ENCODE peak calls at places on chromosomes 16 and 17, in four cellular contexts. C, W, K and F are unnamed samples.
A peak's percentile ranks its signal among the peaks of the same experiment; 100 is the strongest.

GRCh38 chr17:74519951-74520553 is 11.2 kb downstream of the CD300LB start:
- DNase-seq in W (no peak), C (peak; percentile 73), K (no peak), F (peak; percentile 57)

GRCh38 chr16:86343111-86343642 is 167.2 kb upstream of the FOXF1 start:
- DNase-seq in K (no peak), C (peak; percentile 42), W (no peak), F (peak; percentile 68)

GRCh38 chr16:80604600-80605355 is 64.0 kb downstream of the DYNLRB2 start:
- DNase-seq in C (no peak), K (no peak), W (no peak), F (no peak)

GRCh38 chr17:27756467-27757371 is 43.6 kb downstream of the NOS2 start:
- DNase-seq in K (peak; percentile 50), C (no peak), W (peak; percentile 24), F (no peak)

GRCh38 chr17:12485361-12485911 is 180.3 kb upstream of the MYOCD start:
- DNase-seq in W (no peak), C (no peak), K (no peak), F (no peak)

GRCh38 chr16:46629331-46629843 is 8.2 kb upstream of the SHCBP1 start:
- DNase-seq in K (no peak), C (no peak), W (no peak), F (no peak)

GRCh38 chr16:57284206-57284951 is at the start of gene PLLP:
- DNase-seq in C (no peak), W (peak; percentile 31), K (no peak), F (no peak)

GRCh38 chr17:34370997-34371395 is 8.0 kb upstream of the CCL1 start:
- DNase-seq in K (no peak), W (no peak), C (no peak), F (no peak)

GRCh38 chr16:3938471-3938842 is 57.9 kb upstream of the CREBBP start:
- DNase-seq in C (no peak), K (no peak), W (no peak), F (no peak)

GRCh38 chr16:53372942-53373871 is 61.1 kb upstream of the RBL2 start:
- DNase-seq in K (peak; percentile 85), W (peak; percentile 64), C (peak; percentile 81), F (no peak)

GRCh38 chr17:66002063-66002585 is 189.8 kb downstream of the CEP112 start:
- DNase-seq in K (no peak), C (no peak), W (no peak), F (no peak)

GRCh38 chr16:73713817-73714495 is 582.7 kb upstream of the PSMD7 start:
- DNase-seq in W (no peak), C (no peak), K (no peak), F (no peak)

GRCh38 chr17:42388381-42389134 is at the start of gene STAT3:
- DNase-seq in K (peak; percentile 100), W (peak; percentile 100), C (peak; percentile 100), F (peak; percentile 100)

GRCh38 chr17:58536541-58536940 is 22.1 kb upstream of the MTMR4 start:
- DNase-seq in C (no peak), K (no peak), W (no peak), F (no peak)

DNA sequence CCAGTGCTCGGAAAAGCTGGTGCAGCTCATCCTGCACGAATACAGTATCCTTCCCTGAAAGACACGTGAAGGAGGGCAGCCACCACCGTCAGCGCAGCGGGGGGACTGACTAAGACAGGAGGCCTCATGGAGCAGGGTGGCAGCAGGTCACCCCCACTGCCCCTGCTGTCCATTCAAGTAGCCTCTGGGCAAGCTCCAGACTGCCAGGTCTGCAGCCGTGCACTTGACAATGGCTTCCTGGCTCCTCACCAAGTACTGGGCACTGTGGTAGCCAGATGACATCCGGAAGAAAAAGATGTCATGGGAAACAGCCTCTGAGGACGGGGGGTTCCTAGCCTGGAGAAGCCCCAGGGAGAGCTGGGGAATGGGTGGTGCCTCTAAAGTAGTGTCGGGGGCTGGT is 7.9 kb upstream of the MYO15A start:
- DNase-seq in C (no peak), W (no peak), K (no peak), F (no peak)
- H3K27ac ChIP-seq in C (no peak overlapping the region), W (no peak overlapping the region), K (no peak overlapping the region), F (no peak overlapping the region)

DNA sequence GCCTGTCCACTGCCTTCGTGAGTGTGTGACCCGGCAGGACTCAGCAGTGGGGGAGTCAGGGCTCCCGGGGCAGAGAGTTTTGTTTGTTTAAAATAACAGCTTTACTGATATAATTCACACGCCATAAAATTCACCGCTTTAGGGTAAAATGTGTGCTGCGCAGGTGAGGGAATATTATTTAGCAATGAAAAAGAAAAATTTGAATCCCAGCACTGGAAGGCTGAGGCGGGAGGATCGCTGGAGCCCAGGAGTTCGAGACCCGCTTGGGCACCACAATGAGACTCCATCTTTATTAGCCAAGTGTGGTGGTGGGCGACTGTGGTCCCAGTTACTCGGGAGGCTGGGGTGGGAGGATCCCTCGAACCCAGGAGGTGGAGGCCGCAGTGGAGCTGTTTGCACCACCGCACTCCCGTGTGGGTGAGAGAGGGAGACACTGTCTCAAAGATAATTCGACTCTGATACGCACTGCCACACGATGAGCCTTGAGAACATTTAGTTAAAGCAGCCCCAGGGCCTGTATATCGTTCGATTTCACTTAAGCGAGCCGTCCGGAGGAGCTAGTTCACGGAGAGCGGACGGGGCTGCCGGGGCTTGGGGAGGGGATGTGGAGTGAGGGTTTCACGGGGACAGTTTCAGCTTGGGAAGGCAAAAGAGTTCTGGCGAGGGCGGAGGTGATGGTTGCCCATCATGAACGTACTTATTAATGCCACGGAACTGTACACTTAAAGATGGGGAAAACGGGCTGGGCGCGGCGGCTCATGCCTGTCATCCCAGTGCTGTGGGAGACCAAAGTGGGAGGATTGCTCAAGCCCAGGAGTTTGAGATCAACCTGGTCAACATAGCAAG is 10.2 kb downstream of the TELO2 start:
- DNase-seq in W (no peak), K (no peak), C (no peak), F (no peak)
- H3K36me3 ChIP-seq in W (peaks cover 41% of the 10 kb centered on the region), K (peaks cover 65% of the 10 kb centered on the region), C (no peaks in the 10 kb centered on the region), F (peaks cover 68% of the 10 kb centered on the region)

DNA sequence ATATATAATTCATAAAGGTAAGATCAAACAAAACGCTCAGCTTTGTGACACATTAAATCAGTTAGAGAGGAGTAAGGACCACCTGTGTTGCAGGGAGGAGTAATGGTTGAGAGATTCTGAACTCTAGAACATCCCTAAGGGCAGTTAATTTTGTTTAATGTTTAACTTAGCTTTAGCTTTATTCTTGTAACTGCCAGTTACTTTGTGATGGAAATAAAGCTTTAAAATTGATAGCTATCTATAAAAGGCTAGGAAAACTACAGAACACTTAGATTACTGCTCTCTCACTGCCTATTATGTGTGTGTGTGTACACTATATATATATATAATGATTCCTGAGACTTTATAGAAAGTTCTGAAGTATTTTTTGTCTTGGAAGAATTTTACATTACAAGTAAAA is 37.8 kb downstream of the PTRH2 start:
- DNase-seq in W (no peak), K (no peak), C (no peak), F (no peak)
- H3K4me1 ChIP-seq in W (no peaks in the 10 kb centered on the region), K (no peaks in the 10 kb centered on the region), C (peaks cover 17% of the 10 kb centered on the region), F (peaks cover 10% of the 10 kb centered on the region)

GRCh38 chr17:64778367-64779290 is 116.5 kb upstream of the SMURF2 start:
- DNase-seq in W (no peak), C (no peak), K (no peak), F (no peak)
- H3K27ac ChIP-seq in W (no peak overlapping the region), C (peak overlapping the region; percentile 59), K (no peak overlapping the region), F (no peak overlapping the region)

DNA sequence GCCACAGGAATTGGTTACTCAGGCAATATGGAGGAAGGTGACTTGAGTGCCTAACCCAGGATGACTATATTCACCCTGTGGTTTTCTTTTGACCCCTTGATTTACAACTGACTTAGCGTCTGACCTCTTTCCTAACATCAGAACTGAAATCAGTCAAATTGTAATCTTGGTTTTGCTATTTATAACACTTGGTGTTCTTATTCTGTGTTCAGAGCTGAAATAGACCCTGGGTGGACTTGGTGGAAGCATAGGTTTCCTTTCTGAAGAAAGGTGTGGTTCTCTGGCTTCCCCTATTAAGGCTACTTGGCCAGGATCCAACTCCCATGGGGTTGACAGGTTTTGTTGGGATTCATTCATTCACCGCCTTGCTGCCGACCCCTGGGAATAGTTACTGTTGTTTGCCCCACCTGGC is 80.8 kb downstream of the CLEC16A start:
- DNase-seq in C (no peak), W (no peak), K (no peak), F (no peak)
- H3K36me3 ChIP-seq in C (no peaks in the 10 kb centered on the region), W (peaks cover 43% of the 10 kb centered on the region), K (peaks cover 19% of the 10 kb centered on the region), F (peaks cover 59% of the 10 kb centered on the region)

GRCh38 chr16:1610841-1611653 is 825 bp downstream of the IFT140 start:
- DNase-seq in C (no peak), W (peak; percentile 9), K (no peak), F (no peak)

GRCh38 chr16:1612320-1613111 is at the start of gene CRAMP1:
- DNase-seq in C (peak; percentile 36), W (peak; percentile 5), K (no peak), F (no peak)

GRCh38 chr16:1614226-1615102 is 2.3 kb downstream of the CRAMP1 start:
- DNase-seq in K (no peak), W (no peak), C (no peak), F (no peak)

GRCh38 chr16:1613728-1614225 is 1.6 kb downstream of the CRAMP1 start:
- DNase-seq in C (no peak), K (no peak), W (no peak), F (peak; percentile 64)

GRCh38 chr16:1613240-1613639 is 1.1 kb downstream of the CRAMP1 start:
- DNase-seq in W (no peak), C (no peak), K (no peak), F (no peak)
- H3K4me1 ChIP-seq in W (peaks cover 15% of the 10 kb centered on the region), C (peaks cover 15% of the 10 kb centered on the region), K (peaks cover 23% of the 10 kb centered on the region), F (no peaks in the 10 kb centered on the region)

GRCh38 chr17:61519754-61520440 is 67.7 kb downstream of the TBX4 start:
- DNase-seq in K (no peak), W (no peak), C (no peak), F (no peak)

GRCh38 chr17:61514491-61514890 is 62.3 kb downstream of the TBX4 start:
- DNase-seq in W (no peak), K (no peak), C (no peak), F (no peak)

GRCh38 chr17:61519139-61519538 is 66.9 kb downstream of the TBX4 start:
- DNase-seq in C (no peak), W (no peak), K (no peak), F (no peak)

GRCh38 chr17:61517843-61518606 is 65.8 kb downstream of the TBX4 start:
- DNase-seq in K (no peak), C (no peak), W (no peak), F (no peak)

GRCh38 chr17:61517265-61517664 is 65.0 kb downstream of the TBX4 start:
- DNase-seq in C (no peak), K (no peak), W (no peak), F (no peak)
- H3K27ac ChIP-seq in C (no peak overlapping the region), K (no peak overlapping the region), W (no peak overlapping the region), F (no peak overlapping the region)

DNA sequence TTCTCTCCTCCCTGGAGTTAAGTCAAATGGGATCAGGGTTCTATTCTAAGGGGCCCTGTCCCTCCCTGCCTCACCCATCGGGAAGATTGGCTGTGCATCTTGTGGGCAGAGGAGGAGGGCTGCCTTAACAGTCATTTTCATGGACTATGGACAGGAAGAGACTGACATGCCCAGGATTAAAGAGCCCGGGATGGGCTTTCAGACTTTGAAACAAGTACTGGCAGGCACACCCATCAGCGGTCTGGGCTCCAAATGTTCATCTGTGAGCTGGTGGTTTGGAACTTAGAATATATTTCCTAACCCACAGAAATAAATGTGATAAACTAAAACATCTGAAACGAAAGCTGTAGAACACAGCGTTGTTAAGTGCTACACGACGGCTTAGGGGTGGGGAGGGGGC is 6.5 kb downstream of the SLC6A4 start:
- DNase-seq in K (no peak), C (no peak), W (no peak), F (no peak)
- H3K36me3 ChIP-seq in K (no peaks in the 10 kb centered on the region), C (no peaks in the 10 kb centered on the region), W (no peaks in the 10 kb centered on the region), F (no peaks in the 10 kb centered on the region)

GRCh38 chr17:2396568-2397246 is 4.2 kb downstream of the MNT start:
- DNase-seq in C (peak; percentile 97), K (peak; percentile 94), W (peak; percentile 40), F (peak; percentile 97)
- H3K4me1 ChIP-seq in C (peaks cover 45% of the 10 kb centered on the region), K (peaks cover 41% of the 10 kb centered on the region), W (peaks cover 56% of the 10 kb centered on the region), F (no peaks in the 10 kb centered on the region)